ENCODE peak calls at places on chromosomes 7 and 10, in four cellular contexts. One of them, this sample, is unnamed.

GRCh38 chr7:157775021-157775559 is 438.3 kb downstream of the DNAJB6 start:
- DNase-seq in CD8-positive, alpha-beta memory T cell: no peak
- DNase-seq in amniotic epithelial cell: no peak
- DNase-seq in GM04504: no peak
- DNase-seq in this sample: no peak

GRCh38 chr10:110972231-110973134 is 53.1 kb downstream of the SHOC2 start:
- DNase-seq in CD8-positive, alpha-beta memory T cell: no peak
- DNase-seq in amniotic epithelial cell: no peak
- DNase-seq in GM04504: no peak
- DNase-seq in this sample: no peak

GRCh38 chr10:91941426-91941825 is 17.9 kb downstream of the BTAF1 start:
- DNase-seq in CD8-positive, alpha-beta memory T cell: no peak
- DNase-seq in amniotic epithelial cell: no peak
- DNase-seq in GM04504: no peak
- DNase-seq in this sample: no peak

GRCh38 chr10:103502849-103503660 is 9.6 kb downstream of the NEURL1 start:
- DNase-seq in CD8-positive, alpha-beta memory T cell: no peak
- DNase-seq in amniotic epithelial cell: no peak
- DNase-seq in GM04504: no peak
- DNase-seq in this sample: no peak

GRCh38 chr7:85075864-85076263 is 111.0 kb downstream of the SEMA3D start:
- DNase-seq in CD8-positive, alpha-beta memory T cell: no peak
- DNase-seq in amniotic epithelial cell: no peak
- DNase-seq in GM04504: no peak
- DNase-seq in this sample: no peak

GRCh38 chr7:157855452-157856213 is 518.8 kb downstream of the DNAJB6 start:
- DNase-seq in CD8-positive, alpha-beta memory T cell: no peak
- DNase-seq in amniotic epithelial cell: no peak
- DNase-seq in GM04504: no peak
- DNase-seq in this sample: no peak

GRCh38 chr10:63671317-63671937 is 150.2 kb downstream of the REEP3 start:
- DNase-seq in CD8-positive, alpha-beta memory T cell: no peak
- DNase-seq in amniotic epithelial cell: peak; percentile 34
- DNase-seq in GM04504: peak; percentile 79
- DNase-seq in this sample: no peak

GRCh38 chr10:47146571-47146970 is 153.4 kb upstream of the GDF10 start:
- DNase-seq in CD8-positive, alpha-beta memory T cell: no peak
- DNase-seq in amniotic epithelial cell: no peak
- DNase-seq in GM04504: no peak
- DNase-seq in this sample: no peak

GRCh38 chr10:108801220-108801619 is 1122.1 kb downstream of the XPNPEP1 start:
- DNase-seq in CD8-positive, alpha-beta memory T cell: no peak
- DNase-seq in amniotic epithelial cell: no peak
- DNase-seq in GM04504: no peak
- DNase-seq in this sample: no peak

GRCh38 chr10:6299234-6299633 is 96.5 kb downstream of the PFKFB3 start:
- DNase-seq in CD8-positive, alpha-beta memory T cell: no peak
- DNase-seq in amniotic epithelial cell: peak; percentile 2
- DNase-seq in GM04504: no peak
- DNase-seq in this sample: peak; percentile 66

GRCh38 chr10:32972929-32973328 is 14.9 kb upstream of the ITGB1 start:
- DNase-seq in CD8-positive, alpha-beta memory T cell: no peak
- DNase-seq in amniotic epithelial cell: peak; percentile 39
- DNase-seq in GM04504: no peak
- DNase-seq in this sample: peak; percentile 2

GRCh38 chr10:110407301-110408170 is 90.2 kb upstream of the DUSP5 start:
- DNase-seq in CD8-positive, alpha-beta memory T cell: no peak
- DNase-seq in amniotic epithelial cell: no peak
- DNase-seq in GM04504: no peak
- DNase-seq in this sample: no peak

GRCh38 chr7:150824379-150825177 is 24.0 kb downstream of the TMEM176A start:
- DNase-seq in CD8-positive, alpha-beta memory T cell: no peak
- DNase-seq in amniotic epithelial cell: no peak
- DNase-seq in GM04504: no peak
- DNase-seq in this sample: no peak

GRCh38 chr10:77898323-77899079 is 28.1 kb downstream of the DLG5 start:
- DNase-seq in CD8-positive, alpha-beta memory T cell: no peak
- DNase-seq in amniotic epithelial cell: no peak
- DNase-seq in GM04504: no peak
- DNase-seq in this sample: peak; percentile 69

GRCh38 chr10:13685885-13686284 is 99.1 kb downstream of the PRPF18 start:
- DNase-seq in CD8-positive, alpha-beta memory T cell: no peak
- DNase-seq in amniotic epithelial cell: no peak
- DNase-seq in GM04504: no peak
- DNase-seq in this sample: no peak

GRCh38 chr7:1952781-1953180 is 280.0 kb downstream of the MAD1L1 start:
- DNase-seq in CD8-positive, alpha-beta memory T cell: no peak
- DNase-seq in amniotic epithelial cell: no peak
- DNase-seq in GM04504: no peak
- DNase-seq in this sample: no peak

This sample was measured in HT-29.